ENCODE peak calls at places on chromosomes 12 and 14, in seven cellular contexts. Q is mesenchymal stem cell, I is H9, T is IMR-90, P is H1, L is neuronal stem cell, U is trophoblast cell. O is an unnamed sample.

GRCh38 chr14:88164906-88165534 is 158.0 kb downstream of the KCNK10 start:
- DNase-seq in Q (no peak), I (no peak), T (no peak), P (no peak), L (no peak), U (no peak), O (no peak)

GRCh38 chr12:47903927-47904646 is 707 bp downstream of the VDR start:
- DNase-seq in Q (peak; percentile 90), I (peak; percentile 53), T (peak; percentile 82), P (no peak), L (no peak), U (peak; percentile 56), O (peak; percentile 35)

GRCh38 chr12:124916370-124917134 is 2.1 kb upstream of the UBC start:
- DNase-seq in Q (peak; percentile 94), I (no peak), T (peak; percentile 93), P (no peak), L (no peak), U (peak; percentile 91), O (peak; percentile 89)

GRCh38 chr12:63319936-63320633 is 169.1 kb upstream of the AVPR1A start:
- DNase-seq in Q (no peak), I (no peak), T (no peak), P (no peak), L (no peak), U (peak; percentile 66), O (no peak)

GRCh38 chr12:42056130-42056529 is 88.5 kb downstream of the GXYLT1 start:
- DNase-seq in Q (no peak), I (no peak), T (no peak), P (no peak), L (no peak), U (no peak), O (no peak)

GRCh38 chr14:64212666-64213065 is 81.5 kb downstream of the ESR2 start:
- DNase-seq in Q (no peak), I (no peak), T (peak; percentile 30), P (no peak), L (no peak), U (no peak), O (no peak)

GRCh38 chr12:118880745-118881144 is 100.6 kb upstream of the SRRM4 start:
- DNase-seq in Q (no peak), I (no peak), T (no peak), P (no peak), L (no peak), U (no peak), O (no peak)

GRCh38 chr14:103695331-103696026 is 19.8 kb downstream of the XRCC3 start:
- DNase-seq in Q (no peak), I (no peak), T (no peak), P (no peak), L (no peak), U (no peak), O (no peak)

GRCh38 chr14:72128629-72129028 is 196.4 kb downstream of the RGS6 start:
- DNase-seq in Q (no peak), I (no peak), T (no peak), P (no peak), L (no peak), U (peak; percentile 69), O (no peak)

GRCh38 chr12:124740691-124741137 is 123.0 kb downstream of the SCARB1 start:
- DNase-seq in Q (peak; percentile 70), I (no peak), T (peak; percentile 66), P (no peak), L (no peak), U (peak; percentile 81), O (peak; percentile 65)

GRCh38 chr12:67645571-67645970 is 3.0 kb upstream of the DYRK2 start:
- DNase-seq in Q (peak; percentile 79), I (no peak), T (peak; percentile 56), P (no peak), L (no peak), U (peak; percentile 57), O (no peak)

GRCh38 chr12:11862794-11863193 is 207.9 kb upstream of the BCL2L14 start:
- DNase-seq in Q (peak; percentile 67), I (no peak), T (peak; percentile 71), P (no peak), L (no peak), U (peak; percentile 39), O (peak; percentile 42)

GRCh38 chr12:22700126-22700525 is 75.2 kb downstream of the ETNK1 start:
- DNase-seq in Q (no peak), I (no peak), T (peak; percentile 29), P (no peak), L (no peak), U (no peak), O (peak; percentile 87)

GRCh38 chr12:51293693-51294092 is 23.5 kb upstream of the SMAGP start:
- DNase-seq in Q (no peak), I (no peak), T (peak; percentile 15), P (no peak), L (no peak), U (no peak), O (no peak)

GRCh38 chr14:30621354-30621953 is 665 bp upstream of the SCFD1 start:
- DNase-seq in Q (no peak), I (peak; percentile 38), T (peak; percentile 3), P (no peak), L (peak; percentile 1), U (peak; percentile 62), O (peak; percentile 75)

GRCh38 chr12:5217936-5218335 is 174.3 kb downstream of the KCNA5 start:
- DNase-seq in Q (no peak), I (no peak), T (no peak), P (no peak), L (no peak), U (no peak), O (no peak)

GRCh38 chr14:50020799-50021198 is 95.6 kb downstream of the VCPKMT start:
- DNase-seq in Q (no peak), I (no peak), T (no peak), P (no peak), L (no peak), U (no peak), O (no peak)

GRCh38 chr12:107684990-107685359 is 624 bp upstream of the PWP1 start:
- DNase-seq in Q (peak; percentile 31), I (no peak), T (peak; percentile 35), P (no peak), L (no peak), U (peak; percentile 36), O (peak; percentile 83)

GRCh38 chr12:12628013-12628412 is 16.3 kb downstream of the CREBL2 start:
- DNase-seq in Q (peak; percentile 20), I (no peak), T (peak; percentile 38), P (no peak), L (no peak), U (no peak), O (no peak)

GRCh38 chr14:104292084-104292970 is 153.9 kb downstream of the KIF26A start:
- DNase-seq in Q (no peak), I (peak; percentile 51), T (no peak), P (no peak), L (no peak), U (no peak), O (no peak)

GRCh38 chr14:33126433-33126832 is 187.8 kb downstream of the NPAS3 start:
- DNase-seq in Q (no peak), I (no peak), T (no peak), P (no peak), L (no peak), U (no peak), O (no peak)

GRCh38 chr14:101541063-101541462 is 20.2 kb upstream of the DIO3 start:
- DNase-seq in Q (no peak), I (no peak), T (no peak), P (no peak), L (no peak), U (no peak), O (no peak)

GRCh38 chr12:26271889-26272492 is 76.6 kb downstream of the SSPN start:
- DNase-seq in Q (peak; percentile 90), I (no peak), T (peak; percentile 96), P (no peak), L (no peak), U (peak; percentile 38), O (no peak)

GRCh38 chr14:66395300-66395699 is 90.9 kb upstream of the CCDC196 start:
- DNase-seq in Q (no peak), I (no peak), T (no peak), P (no peak), L (no peak), U (no peak), O (peak; percentile 29)

GRCh38 chr12:120132863-120133385 is 16.4 kb upstream of the RAB35 start:
- DNase-seq in Q (no peak), I (no peak), T (no peak), P (no peak), L (no peak), U (no peak), O (no peak)
- H3K4me2 ChIP-seq in Q (no peak overlapping the region), I (no peak overlapping the region), T (no peak overlapping the region), P (no peak overlapping the region), L (no peak overlapping the region), U (no peak overlapping the region), O (no peak overlapping the region)

DNA sequence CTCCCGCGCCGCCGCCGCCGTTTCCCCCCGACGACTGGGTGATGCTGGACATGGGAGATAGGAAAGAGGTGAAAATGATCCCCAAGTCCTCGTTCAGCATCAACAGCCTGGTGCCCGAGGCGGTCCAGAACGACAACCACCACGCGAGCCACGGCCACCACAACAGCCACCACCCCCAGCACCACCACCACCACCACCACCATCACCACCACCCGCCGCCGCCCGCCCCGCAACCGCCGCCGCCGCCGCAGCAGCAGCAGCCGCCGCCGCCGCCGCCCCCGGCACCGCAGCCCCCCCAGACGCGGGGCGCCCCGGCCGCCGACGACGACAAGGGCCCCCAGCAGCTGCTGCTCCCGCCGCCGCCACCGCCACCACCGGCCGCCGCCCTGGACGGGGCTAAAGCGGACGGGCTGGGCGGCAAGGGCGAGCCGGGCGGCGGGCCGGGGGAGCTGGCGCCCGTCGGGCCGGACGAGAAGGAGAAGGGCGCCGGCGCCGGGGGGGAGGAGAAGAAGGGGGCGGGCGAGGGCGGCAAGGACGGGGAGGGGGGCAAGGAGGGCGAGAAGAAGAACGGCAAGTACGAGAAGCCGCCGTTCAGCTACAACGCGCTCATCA is 758 bp downstream of the FOXG1 start:
- DNase-seq in Q (no peak), I (no peak), T (no peak), P (no peak), L (no peak), U (no peak), O (no peak)
- H3K4ac ChIP-seq in Q (no peak overlapping the region), I (no peak overlapping the region), T (no peak overlapping the region), P (no peak overlapping the region), L (no peak overlapping the region), U (no peak overlapping the region), O (no peak overlapping the region)

GRCh38 chr12:122886851-122887816 is 8.8 kb downstream of the VPS37B start:
- DNase-seq in Q (peak; percentile 72), I (no peak), T (peak; percentile 76), P (no peak), L (no peak), U (peak; percentile 70), O (no peak)

GRCh38 chr12:122889658-122890561 is 6.0 kb downstream of the VPS37B start:
- DNase-seq in Q (no peak), I (no peak), T (no peak), P (no peak), L (no peak), U (no peak), O (no peak)

GRCh38 chr12:122887817-122888212 is 8.1 kb downstream of the VPS37B start:
- DNase-seq in Q (no peak), I (no peak), T (no peak), P (no peak), L (no peak), U (no peak), O (no peak)

GRCh38 chr12:122886161-122886560 is 9.8 kb downstream of the VPS37B start:
- DNase-seq in Q (no peak), I (no peak), T (no peak), P (no peak), L (no peak), U (no peak), O (no peak)

GRCh38 chr12:122888232-122888752 is 7.6 kb downstream of the VPS37B start:
- DNase-seq in Q (peak; percentile 85), I (peak; percentile 83), T (peak; percentile 69), P (no peak), L (no peak), U (peak; percentile 94), O (peak; percentile 95)
- H3K4me2 ChIP-seq in Q (no peak overlapping the region), I (no peak overlapping the region), T (peak overlapping the region; percentile 58), P (peak overlapping the region; percentile 18), L (no peak overlapping the region), U (peak overlapping the region; percentile 53), O (no peak overlapping the region)

GRCh38 chr12:127396720-127397119 is 870.2 kb upstream of the TMEM132C start:
- DNase-seq in Q (no peak), I (no peak), T (no peak), P (no peak), L (no peak), U (no peak), O (no peak)
- H3K4ac ChIP-seq in Q (no peak overlapping the region), I (no peak overlapping the region), T (no peak overlapping the region), P (no peak overlapping the region), L (no peak overlapping the region), U (no peak overlapping the region), O (no peak overlapping the region)